ENCODE peak calls at places on chromosome 17, in eight cellular contexts. One of them, this sample, is unnamed. For H3K9me3, the result is how much of the 10 kb centered on the place peaks cover.

GRCh38 chr17:40937384-40937819 is at the start of gene KRT23:
- DNase-seq in fibroblast of lung: no peak
- DNase-seq in heart right ventricle: no peak
- DNase-seq in uterus: no peak
- DNase-seq in adrenal gland: no peak
- DNase-seq in breast epithelium: peak
- DNase-seq in aorta: no peak
- DNase-seq in A549: no peak
- DNase-seq in this sample: no peak

GRCh38 chr17:20171741-20172377 is 162.7 kb downstream of the SPECC1 start:
- DNase-seq in uterus: no peak
- DNase-seq in A549: no peak
- DNase-seq in fibroblast of lung: no peak
- DNase-seq in heart right ventricle: no peak
- DNase-seq in adrenal gland: no peak
- DNase-seq in aorta: no peak
- DNase-seq in breast epithelium: no peak
- DNase-seq in this sample: no peak

GRCh38 chr17:39634384-39634871 is 2.5 kb upstream of the STARD3 start:
- DNase-seq in uterus: no peak
- DNase-seq in heart right ventricle: no peak
- DNase-seq in A549: peak
- DNase-seq in aorta: no peak
- DNase-seq in fibroblast of lung: peak
- DNase-seq in breast epithelium: no peak
- DNase-seq in adrenal gland: peak
- DNase-seq in this sample: peak

GRCh38 chr17:69060835-69061234 is at the start of gene ABCA9:
- DNase-seq in fibroblast of lung: peak
- DNase-seq in uterus: peak
- DNase-seq in A549: no peak
- DNase-seq in adrenal gland: no peak
- DNase-seq in heart right ventricle: no peak
- DNase-seq in aorta: no peak
- DNase-seq in breast epithelium: no peak
- DNase-seq in this sample: no peak

GRCh38 chr17:68733241-68734176 is 132.3 kb upstream of the FAM20A start:
- DNase-seq in uterus: no peak
- DNase-seq in adrenal gland: no peak
- DNase-seq in fibroblast of lung: peak
- DNase-seq in aorta: no peak
- DNase-seq in heart right ventricle: no peak
- DNase-seq in A549: no peak
- DNase-seq in breast epithelium: no peak
- DNase-seq in this sample: peak

GRCh38 chr17:48127371-48128051 is 19.9 kb downstream of the SNX11 start:
- DNase-seq in uterus: no peak
- DNase-seq in aorta: no peak
- DNase-seq in heart right ventricle: no peak
- DNase-seq in A549: peak
- DNase-seq in adrenal gland: no peak
- DNase-seq in breast epithelium: no peak
- DNase-seq in fibroblast of lung: no peak
- DNase-seq in this sample: no peak

GRCh38 chr17:76405607-76405966 is 21.2 kb downstream of the SPHK1 start:
- DNase-seq in fibroblast of lung: no peak
- DNase-seq in uterus: no peak
- DNase-seq in adrenal gland: no peak
- DNase-seq in aorta: peak
- DNase-seq in breast epithelium: no peak
- DNase-seq in A549: no peak
- DNase-seq in heart right ventricle: peak
- DNase-seq in this sample: no peak

GRCh38 chr17:59641799-59642484 is 22.2 kb downstream of the CLTC start:
- DNase-seq in heart right ventricle: no peak
- DNase-seq in fibroblast of lung: no peak
- DNase-seq in breast epithelium: no peak
- DNase-seq in uterus: no peak
- DNase-seq in adrenal gland: no peak
- DNase-seq in aorta: no peak
- DNase-seq in A549: no peak
- DNase-seq in this sample: peak

GRCh38 chr17:52537368-52537767 is 378.9 kb upstream of the CA10 start:
- DNase-seq in heart right ventricle: no peak
- DNase-seq in adrenal gland: no peak
- DNase-seq in uterus: no peak
- DNase-seq in aorta: no peak
- DNase-seq in breast epithelium: no peak
- DNase-seq in A549: no peak
- DNase-seq in fibroblast of lung: no peak
- DNase-seq in this sample: no peak

GRCh38 chr17:55820675-55821074 is 69.8 kb downstream of the PCTP start:
- DNase-seq in breast epithelium: no peak
- DNase-seq in adrenal gland: no peak
- DNase-seq in heart right ventricle: no peak
- DNase-seq in uterus: no peak
- DNase-seq in A549: no peak
- DNase-seq in aorta: no peak
- DNase-seq in fibroblast of lung: no peak
- DNase-seq in this sample: no peak

GRCh38 chr17:29510953-29511352 is 55.9 kb downstream of the ABHD15 start:
- DNase-seq in fibroblast of lung: no peak
- DNase-seq in heart right ventricle: no peak
- DNase-seq in A549: no peak
- DNase-seq in aorta: no peak
- DNase-seq in uterus: no peak
- DNase-seq in breast epithelium: no peak
- DNase-seq in adrenal gland: no peak
- DNase-seq in this sample: no peak

GRCh38 chr17:36183001-36183810 is 6.8 kb upstream of the TBC1D3B start:
- DNase-seq in breast epithelium: peak
- DNase-seq in aorta: peak
- DNase-seq in heart right ventricle: peak
- DNase-seq in adrenal gland: no peak
- DNase-seq in uterus: peak
- DNase-seq in A549: peak
- DNase-seq in fibroblast of lung: peak
- DNase-seq in this sample: peak

DNA sequence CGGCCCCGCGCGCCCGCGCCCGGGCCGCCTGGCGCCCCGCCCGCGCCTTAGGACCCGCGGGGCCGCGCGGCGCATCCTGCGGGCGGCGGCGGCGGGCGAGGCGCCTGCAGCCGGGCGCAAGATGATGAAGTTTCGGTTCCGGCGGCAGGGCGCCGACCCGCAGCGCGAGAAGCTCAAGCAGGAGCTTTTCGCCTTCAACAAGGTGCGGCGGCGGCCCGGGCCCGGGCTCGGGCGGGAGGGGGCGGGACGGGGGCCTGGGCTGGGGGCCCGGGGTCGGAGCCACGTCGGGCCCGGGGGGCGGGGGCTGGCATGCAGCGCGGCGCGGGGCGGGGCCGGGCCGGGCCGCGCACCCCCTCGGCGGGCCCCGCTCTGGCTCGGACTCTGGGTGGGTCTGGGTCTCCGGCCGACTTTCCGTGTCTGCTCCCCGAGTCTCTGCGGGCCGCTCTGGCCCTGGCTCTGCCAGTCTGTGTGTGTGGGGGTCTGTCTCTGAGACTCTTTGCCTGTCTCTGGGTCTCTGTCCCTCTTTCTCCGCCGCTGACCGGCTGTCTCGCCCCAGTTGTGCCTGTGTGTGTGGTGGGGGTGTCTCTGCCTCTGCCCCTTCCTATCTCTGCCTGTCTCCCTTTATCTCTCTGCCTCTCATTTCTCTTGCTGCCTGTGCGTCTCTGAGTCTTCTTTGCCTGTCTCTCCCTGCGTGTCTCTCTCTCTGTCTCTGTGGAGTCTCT is at the start of gene LLGL1:
- DNase-seq in adrenal gland: no peak
- DNase-seq in breast epithelium: no peak
- DNase-seq in fibroblast of lung: no peak
- DNase-seq in heart right ventricle: no peak
- DNase-seq in aorta: no peak
- DNase-seq in uterus: no peak
- DNase-seq in A549: no peak
- DNase-seq in this sample: no peak
- H3K27ac ChIP-seq in adrenal gland: no peak
- H3K27ac ChIP-seq in breast epithelium: peak
- H3K27ac ChIP-seq in fibroblast of lung: peak
- H3K27ac ChIP-seq in heart right ventricle: peak
- H3K27ac ChIP-seq in aorta: no peak
- H3K27ac ChIP-seq in uterus: peak
- H3K27ac ChIP-seq in A549: peak
- H3K27ac ChIP-seq in this sample: peak

GRCh38 chr17:56933868-56934267 is 20.0 kb upstream of the TRIM25 start:
- DNase-seq in aorta: no peak
- DNase-seq in A549: no peak
- DNase-seq in fibroblast of lung: no peak
- DNase-seq in breast epithelium: no peak
- DNase-seq in adrenal gland: no peak
- DNase-seq in heart right ventricle: no peak
- DNase-seq in uterus: no peak
- DNase-seq in this sample: no peak
- H3K9me3 ChIP-seq in aorta: under half
- H3K9me3 ChIP-seq in A549: under half
- H3K9me3 ChIP-seq in fibroblast of lung: under half
- H3K9me3 ChIP-seq in breast epithelium: under half
- H3K9me3 ChIP-seq in adrenal gland: under half
- H3K9me3 ChIP-seq in heart right ventricle: under half
- H3K9me3 ChIP-seq in uterus: under half
- H3K9me3 ChIP-seq in this sample: under half

DNA sequence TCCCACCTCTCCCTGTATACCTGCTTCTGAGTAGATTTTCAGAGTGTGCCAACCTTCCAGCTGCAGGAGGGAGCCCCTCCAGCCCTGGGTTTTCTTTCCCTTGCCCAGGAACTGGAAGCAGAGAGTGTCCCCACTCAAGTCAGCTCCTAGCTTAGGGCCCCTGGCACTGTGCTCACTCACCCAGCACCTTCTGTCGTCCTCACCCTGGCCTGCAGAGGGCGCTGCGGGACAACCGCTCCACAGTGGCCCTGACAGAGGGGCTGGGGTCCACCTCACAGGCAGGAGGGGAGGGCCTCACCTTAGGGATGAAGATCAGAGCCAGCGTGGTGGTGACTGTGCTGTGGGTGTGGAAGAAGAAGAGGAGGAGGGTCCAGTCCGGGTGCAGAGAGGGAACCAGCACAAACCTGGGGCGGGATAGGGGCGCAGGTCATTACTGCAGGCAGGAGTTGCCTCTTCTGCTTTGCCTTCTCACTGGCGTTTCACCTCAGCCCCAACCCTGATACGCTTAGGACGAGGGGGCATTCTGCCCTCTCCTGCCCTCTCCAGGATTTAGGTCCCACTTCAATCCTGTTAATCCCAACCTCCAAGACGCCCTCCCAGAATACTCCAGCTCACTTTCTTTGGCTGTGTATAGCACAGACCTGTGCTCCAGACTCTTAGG is 10.0 kb downstream of the GPR179 start:
- DNase-seq in uterus: no peak
- DNase-seq in adrenal gland: no peak
- DNase-seq in aorta: peak
- DNase-seq in fibroblast of lung: no peak
- DNase-seq in A549: peak
- DNase-seq in heart right ventricle: no peak
- DNase-seq in breast epithelium: no peak
- DNase-seq in this sample: no peak
- H3K27ac ChIP-seq in uterus: no peak
- H3K27ac ChIP-seq in adrenal gland: no peak
- H3K27ac ChIP-seq in aorta: no peak
- H3K27ac ChIP-seq in fibroblast of lung: no peak
- H3K27ac ChIP-seq in A549: no peak
- H3K27ac ChIP-seq in heart right ventricle: no peak
- H3K27ac ChIP-seq in breast epithelium: no peak
- H3K27ac ChIP-seq in this sample: no peak

DNA sequence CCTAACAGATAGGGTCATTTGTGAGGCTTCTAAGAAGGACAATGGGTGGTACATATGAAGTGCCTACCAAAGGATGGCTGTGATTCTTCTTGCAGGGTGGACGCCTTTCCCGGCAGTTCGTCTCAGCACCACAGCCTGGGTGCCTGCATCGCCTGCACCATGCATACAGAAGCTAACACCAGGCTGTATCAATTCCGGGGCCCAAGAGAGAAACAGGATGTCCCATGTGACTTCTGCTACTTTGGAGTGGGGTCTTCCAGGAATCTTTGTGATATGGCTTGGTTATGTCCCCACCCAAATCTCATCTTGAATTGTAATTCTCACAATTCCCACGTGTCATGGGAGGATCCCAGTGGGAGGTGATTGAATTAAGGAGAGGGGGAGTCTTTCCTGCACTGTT is 251.6 kb upstream of the TNRC6C start:
- DNase-seq in fibroblast of lung: no peak
- DNase-seq in heart right ventricle: no peak
- DNase-seq in uterus: no peak
- DNase-seq in A549: no peak
- DNase-seq in adrenal gland: peak
- DNase-seq in breast epithelium: no peak
- DNase-seq in aorta: no peak
- DNase-seq in this sample: no peak
- H3K9me3 ChIP-seq in fibroblast of lung: under half
- H3K9me3 ChIP-seq in heart right ventricle: under half
- H3K9me3 ChIP-seq in uterus: under half
- H3K9me3 ChIP-seq in A549: half or more
- H3K9me3 ChIP-seq in adrenal gland: under half
- H3K9me3 ChIP-seq in breast epithelium: under half
- H3K9me3 ChIP-seq in aorta: under half
- H3K9me3 ChIP-seq in this sample: under half

GRCh38 chr17:1197379-1197778 is 17.6 kb upstream of the ABR start:
- DNase-seq in A549: no peak
- DNase-seq in fibroblast of lung: peak
- DNase-seq in uterus: no peak
- DNase-seq in heart right ventricle: no peak
- DNase-seq in breast epithelium: no peak
- DNase-seq in adrenal gland: no peak
- DNase-seq in aorta: no peak
- DNase-seq in this sample: no peak
- H3K27ac ChIP-seq in A549: no peak
- H3K27ac ChIP-seq in fibroblast of lung: no peak
- H3K27ac ChIP-seq in uterus: peak
- H3K27ac ChIP-seq in heart right ventricle: peak
- H3K27ac ChIP-seq in breast epithelium: peak
- H3K27ac ChIP-seq in adrenal gland: no peak
- H3K27ac ChIP-seq in aorta: no peak
- H3K27ac ChIP-seq in this sample: peak